ENCODE peak calls at places on chromosome 4, in four cellular contexts. One of them, this sample, is unnamed.

GRCh38 chr4:126956192-126956897 is 676.4 kb upstream of the INTU start:
- DNase-seq in HCT116: no peak
- DNase-seq in sigmoid colon: no peak
- DNase-seq in fibroblast of lung: no peak
- DNase-seq in this sample: no peak

GRCh38 chr4:83644677-83645639 is 109.0 kb downstream of the GPAT3 start:
- DNase-seq in sigmoid colon: no peak
- DNase-seq in fibroblast of lung: peak; percentile 33
- DNase-seq in HCT116: peak; percentile 57
- DNase-seq in this sample: no peak

GRCh38 chr4:119725011-119725410 is 96.4 kb upstream of the PDE5A start:
- DNase-seq in HCT116: no peak
- DNase-seq in sigmoid colon: no peak
- DNase-seq in fibroblast of lung: no peak
- DNase-seq in this sample: no peak

GRCh38 chr4:155339588-155339987 is 37.2 kb downstream of the MAP9 start:
- DNase-seq in sigmoid colon: no peak
- DNase-seq in fibroblast of lung: no peak
- DNase-seq in HCT116: no peak
- DNase-seq in this sample: no peak

GRCh38 chr4:125313989-125314602 is 659 bp upstream of the FAT4 start:
- DNase-seq in fibroblast of lung: no peak
- DNase-seq in HCT116: no peak
- DNase-seq in sigmoid colon: no peak
- DNase-seq in this sample: no peak

GRCh38 chr4:93065790-93066189 is 762.0 kb downstream of the GRID2 start:
- DNase-seq in sigmoid colon: no peak
- DNase-seq in fibroblast of lung: no peak
- DNase-seq in HCT116: no peak
- DNase-seq in this sample: no peak

GRCh38 chr4:53579826-53580225 is 11.5 kb downstream of the LNX1 start:
- DNase-seq in fibroblast of lung: no peak
- DNase-seq in HCT116: no peak
- DNase-seq in sigmoid colon: no peak
- DNase-seq in this sample: no peak

GRCh38 chr4:173505924-173506779 is 23.9 kb downstream of the HAND2 start:
- DNase-seq in fibroblast of lung: no peak
- DNase-seq in HCT116: peak; percentile 56
- DNase-seq in sigmoid colon: peak; percentile 90
- DNase-seq in this sample: no peak

GRCh38 chr4:125505637-125506036 is 190.9 kb downstream of the FAT4 start:
- DNase-seq in fibroblast of lung: no peak
- DNase-seq in sigmoid colon: no peak
- DNase-seq in HCT116: no peak
- DNase-seq in this sample: no peak

GRCh38 chr4:156606444-156607197 is 365.0 kb downstream of the PDGFC start:
- DNase-seq in fibroblast of lung: peak; percentile 99
- DNase-seq in sigmoid colon: no peak
- DNase-seq in HCT116: no peak
- DNase-seq in this sample: no peak

GRCh38 chr4:112516401-112517066 is 554 bp upstream of the NEUROG2 start:
- DNase-seq in sigmoid colon: no peak
- DNase-seq in fibroblast of lung: no peak
- DNase-seq in HCT116: no peak
- DNase-seq in this sample: no peak
- H3K4me1 ChIP-seq in sigmoid colon: peaks cover 38% of the 10 kb centered on the region
- H3K4me1 ChIP-seq in fibroblast of lung: peaks cover 6% of the 10 kb centered on the region
- H3K4me1 ChIP-seq in HCT116: no peaks in the 10 kb centered on the region
- H3K4me1 ChIP-seq in this sample: peaks cover 25% of the 10 kb centered on the region

DNA sequence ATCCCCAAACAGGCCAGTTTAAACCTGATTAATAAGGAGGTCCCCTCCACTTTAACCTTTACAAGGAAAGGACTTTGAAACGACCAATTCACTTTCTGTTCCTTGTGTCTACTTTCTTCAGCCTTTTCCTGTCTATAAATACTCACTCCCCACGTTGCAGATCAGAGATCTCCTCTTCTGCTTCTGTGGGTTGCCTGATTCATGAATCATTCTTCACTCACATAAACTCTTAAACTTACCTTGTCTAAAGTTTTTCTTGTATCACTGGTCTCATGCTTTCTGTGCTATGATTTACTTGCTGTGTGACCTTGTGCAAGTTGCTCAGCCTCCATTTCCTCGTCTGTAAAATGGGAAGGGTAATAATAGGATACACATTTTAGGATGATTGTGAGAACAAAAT is 236.1 kb downstream of the QDPR start:
- DNase-seq in sigmoid colon: no peak
- DNase-seq in HCT116: no peak
- DNase-seq in fibroblast of lung: peak; percentile 63
- DNase-seq in this sample: no peak
- TF ChIP-seq CTCF in sigmoid colon: no peak
- TF ChIP-seq CTCF in HCT116: no peak
- TF ChIP-seq CTCF in fibroblast of lung: no peak
- TF ChIP-seq CTCF in this sample: no peak

GRCh38 chr4:77826280-77826679 is 7.1 kb upstream of the CNOT6L start:
- DNase-seq in HCT116: no peak
- DNase-seq in sigmoid colon: no peak
- DNase-seq in fibroblast of lung: no peak
- DNase-seq in this sample: no peak

GRCh38 chr4:77821775-77822174 is 2.6 kb upstream of the CNOT6L start:
- DNase-seq in sigmoid colon: no peak
- DNase-seq in fibroblast of lung: no peak
- DNase-seq in HCT116: no peak
- DNase-seq in this sample: no peak

GRCh38 chr4:77833158-77833724 is 14.1 kb upstream of the CNOT6L start:
- DNase-seq in sigmoid colon: no peak
- DNase-seq in fibroblast of lung: no peak
- DNase-seq in HCT116: no peak
- DNase-seq in this sample: no peak

GRCh38 chr4:77827343-77827742 is 8.2 kb upstream of the CNOT6L start:
- DNase-seq in HCT116: no peak
- DNase-seq in fibroblast of lung: no peak
- DNase-seq in sigmoid colon: no peak
- DNase-seq in this sample: no peak
- H3K4me1 ChIP-seq in HCT116: no peaks in the 10 kb centered on the region
- H3K4me1 ChIP-seq in fibroblast of lung: no peaks in the 10 kb centered on the region
- H3K4me1 ChIP-seq in sigmoid colon: no peaks in the 10 kb centered on the region
- H3K4me1 ChIP-seq in this sample: no peaks in the 10 kb centered on the region

GRCh38 chr4:40046311-40046980 is 10.2 kb upstream of the N4BP2 start:
- DNase-seq in HCT116: no peak
- DNase-seq in fibroblast of lung: peak; percentile 82
- DNase-seq in sigmoid colon: no peak
- DNase-seq in this sample: no peak
- TF ChIP-seq CTCF in HCT116: peak; percentile 10
- TF ChIP-seq CTCF in fibroblast of lung: no peak
- TF ChIP-seq CTCF in sigmoid colon: no peak
- TF ChIP-seq CTCF in this sample: no peak

DNA sequence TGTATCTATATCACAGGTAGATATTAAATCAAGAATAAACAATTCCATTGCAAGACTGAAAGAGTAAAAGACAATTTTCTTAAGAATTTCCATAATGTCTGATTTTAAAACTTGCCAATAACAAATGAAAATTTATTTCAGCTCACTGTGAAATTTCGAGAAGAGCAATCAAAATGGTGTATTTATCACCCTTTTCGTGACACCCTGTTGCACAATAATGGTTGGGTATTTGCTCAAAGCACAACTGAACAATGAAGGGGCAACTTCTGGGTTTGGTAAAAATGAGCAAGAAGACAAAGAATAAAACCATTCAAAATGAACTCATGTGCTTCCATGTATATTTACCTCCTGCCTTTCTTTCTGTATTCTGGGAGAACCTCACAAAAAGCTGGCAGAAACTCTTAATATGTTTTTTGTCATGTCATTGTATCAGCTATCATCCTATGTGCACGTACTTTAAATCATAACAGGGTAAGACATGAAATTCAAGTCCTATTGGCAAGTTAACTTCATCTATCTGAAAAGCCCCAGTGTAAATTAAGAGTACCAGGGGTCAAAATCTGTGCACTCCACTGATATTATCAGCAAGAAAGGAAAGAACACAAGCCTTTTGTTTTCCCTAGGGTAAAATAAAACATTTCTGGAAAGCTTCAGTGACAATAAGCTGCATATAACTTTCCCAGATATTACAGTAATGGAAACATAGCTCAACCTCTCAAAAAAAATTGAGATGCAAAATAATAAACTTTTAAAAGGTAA is 126.9 kb upstream of the CBR4 start:
- DNase-seq in HCT116: no peak
- DNase-seq in sigmoid colon: no peak
- DNase-seq in fibroblast of lung: no peak
- DNase-seq in this sample: no peak
- H3K4me1 ChIP-seq in HCT116: no peaks in the 10 kb centered on the region
- H3K4me1 ChIP-seq in sigmoid colon: peaks cover 9% of the 10 kb centered on the region
- H3K4me1 ChIP-seq in fibroblast of lung: no peaks in the 10 kb centered on the region
- H3K4me1 ChIP-seq in this sample: no peaks in the 10 kb centered on the region

DNA sequence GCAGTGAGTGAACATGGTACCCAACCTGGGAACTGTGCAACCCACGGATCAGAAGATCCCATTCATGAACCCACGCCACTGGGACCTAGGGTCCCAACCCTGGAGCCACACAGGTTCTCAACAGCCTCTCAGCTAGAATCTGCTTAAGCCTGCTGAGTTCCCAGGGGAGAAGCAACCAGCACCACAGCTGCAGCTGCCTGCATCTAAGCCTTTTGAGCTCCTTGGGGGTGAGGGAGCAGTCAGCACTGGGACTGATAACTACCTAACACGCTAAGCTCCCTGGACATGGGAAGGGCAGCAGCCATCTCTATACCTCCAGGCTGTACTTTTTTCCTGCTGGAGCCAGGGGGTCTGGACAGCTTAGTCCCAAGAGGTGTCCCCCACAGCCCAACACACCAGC is 179.3 kb downstream of the IL15 start:
- DNase-seq in sigmoid colon: no peak
- DNase-seq in HCT116: no peak
- DNase-seq in fibroblast of lung: no peak
- DNase-seq in this sample: no peak
- TF ChIP-seq CTCF in sigmoid colon: no peak
- TF ChIP-seq CTCF in HCT116: no peak
- TF ChIP-seq CTCF in fibroblast of lung: no peak
- TF ChIP-seq CTCF in this sample: no peak

DNA sequence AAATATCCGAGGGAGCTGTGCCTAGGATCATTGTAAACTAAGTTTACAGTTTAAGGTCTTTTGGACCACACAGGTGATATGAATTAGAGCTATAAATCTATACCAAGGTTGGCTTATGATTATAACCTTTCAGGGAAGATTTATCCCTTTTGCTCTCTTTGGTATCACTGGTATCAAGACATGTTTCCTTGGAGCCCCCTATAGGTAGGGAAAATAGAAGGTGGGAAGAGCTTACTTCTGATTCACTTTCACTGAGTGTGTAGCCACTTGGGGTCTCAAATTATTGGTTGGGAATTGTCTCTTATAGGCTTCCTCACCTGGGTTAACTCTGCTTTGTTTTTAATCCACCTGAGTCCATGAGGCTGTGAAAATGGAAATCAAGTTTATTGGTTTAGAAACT is 262.1 kb upstream of the NR3C2 start:
- DNase-seq in sigmoid colon: no peak
- DNase-seq in fibroblast of lung: no peak
- DNase-seq in HCT116: no peak
- DNase-seq in this sample: no peak
- H3K4me1 ChIP-seq in sigmoid colon: no peaks in the 10 kb centered on the region
- H3K4me1 ChIP-seq in fibroblast of lung: no peaks in the 10 kb centered on the region
- H3K4me1 ChIP-seq in HCT116: no peaks in the 10 kb centered on the region
- H3K4me1 ChIP-seq in this sample: no peaks in the 10 kb centered on the region

GRCh38 chr4:12595986-12596385 is 888.2 kb downstream of the RAB28 start:
- DNase-seq in HCT116: no peak
- DNase-seq in sigmoid colon: no peak
- DNase-seq in fibroblast of lung: no peak
- DNase-seq in this sample: no peak
- TF ChIP-seq CTCF in HCT116: peak; percentile 60
- TF ChIP-seq CTCF in sigmoid colon: no peak
- TF ChIP-seq CTCF in fibroblast of lung: no peak
- TF ChIP-seq CTCF in this sample: no peak

DNA sequence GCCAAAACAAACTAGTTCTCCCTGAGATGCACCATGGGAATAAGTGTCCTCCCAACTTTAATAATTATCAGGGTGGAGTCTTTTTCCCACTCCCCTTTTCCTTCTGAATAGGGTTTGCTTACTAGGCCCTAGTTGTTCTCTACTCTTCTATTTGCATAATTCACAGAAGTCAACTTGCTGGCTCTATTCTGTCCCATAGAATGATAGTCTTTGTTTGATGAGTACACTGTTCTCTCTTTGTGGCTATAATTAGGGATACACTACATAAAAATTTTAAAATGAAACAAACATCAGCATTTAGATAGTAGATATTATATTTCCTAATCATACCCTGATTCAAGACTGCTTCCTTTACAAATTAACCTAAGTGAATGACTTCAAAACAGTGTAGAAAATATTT is 10.3 kb downstream of the PDHA2 start:
- DNase-seq in sigmoid colon: no peak
- DNase-seq in HCT116: no peak
- DNase-seq in fibroblast of lung: no peak
- DNase-seq in this sample: no peak
- H3K4me1 ChIP-seq in sigmoid colon: no peaks in the 10 kb centered on the region
- H3K4me1 ChIP-seq in HCT116: no peaks in the 10 kb centered on the region
- H3K4me1 ChIP-seq in fibroblast of lung: no peaks in the 10 kb centered on the region
- H3K4me1 ChIP-seq in this sample: no peaks in the 10 kb centered on the region

GRCh38 chr4:150415213-150415612 is 166.7 kb upstream of the MAB21L2 start:
- DNase-seq in HCT116: no peak
- DNase-seq in sigmoid colon: no peak
- DNase-seq in fibroblast of lung: peak; percentile 25
- DNase-seq in this sample: no peak

GRCh38 chr4:150411527-150411926 is 170.4 kb upstream of the MAB21L2 start:
- DNase-seq in sigmoid colon: no peak
- DNase-seq in HCT116: no peak
- DNase-seq in fibroblast of lung: peak; percentile 17
- DNase-seq in this sample: no peak
- TF ChIP-seq CTCF in sigmoid colon: no peak
- TF ChIP-seq CTCF in HCT116: no peak
- TF ChIP-seq CTCF in fibroblast of lung: no peak
- TF ChIP-seq CTCF in this sample: no peak